ENCODE peak calls at places on chromosomes 13 and 19, in eight cellular contexts. One of them, this sample, is unnamed.

GRCh38 chr13:49063526-49063925 is 87.8 kb downstream of the FNDC3A start:
- DNase-seq in cardiac muscle cell: no peak
- DNase-seq in adrenal gland: no peak
- DNase-seq in endodermal cell: no peak
- DNase-seq in tibial nerve: no peak
- DNase-seq in SJSA1: no peak
- DNase-seq in A549: no peak
- DNase-seq in GM23338: no peak
- DNase-seq in this sample: no peak

GRCh38 chr19:55284405-55285058 is 735 bp downstream of the BRSK1 start:
- DNase-seq in adrenal gland: no peak
- DNase-seq in GM23338: peak; percentile 66
- DNase-seq in SJSA1: no peak
- DNase-seq in tibial nerve: no peak
- DNase-seq in endodermal cell: peak; percentile 82
- DNase-seq in cardiac muscle cell: no peak
- DNase-seq in A549: no peak
- DNase-seq in this sample: no peak

GRCh38 chr19:47865166-47865565 is 6.1 kb downstream of the TPRX2 start:
- DNase-seq in SJSA1: no peak
- DNase-seq in adrenal gland: no peak
- DNase-seq in tibial nerve: no peak
- DNase-seq in A549: no peak
- DNase-seq in cardiac muscle cell: no peak
- DNase-seq in endodermal cell: no peak
- DNase-seq in GM23338: no peak
- DNase-seq in this sample: no peak

GRCh38 chr13:27024781-27025492 is 146.7 kb downstream of the USP12 start:
- DNase-seq in SJSA1: no peak
- DNase-seq in A549: no peak
- DNase-seq in cardiac muscle cell: no peak
- DNase-seq in adrenal gland: no peak
- DNase-seq in GM23338: no peak
- DNase-seq in tibial nerve: no peak
- DNase-seq in endodermal cell: no peak
- DNase-seq in this sample: no peak

GRCh38 chr19:2305424-2305823 is 2.5 kb downstream of the LINGO3 start:
- DNase-seq in A549: no peak
- DNase-seq in SJSA1: no peak
- DNase-seq in adrenal gland: no peak
- DNase-seq in endodermal cell: no peak
- DNase-seq in GM23338: no peak
- DNase-seq in cardiac muscle cell: no peak
- DNase-seq in tibial nerve: no peak
- DNase-seq in this sample: no peak

GRCh38 chr13:79604752-79605151 is 123.8 kb downstream of the NDFIP2 start:
- DNase-seq in SJSA1: no peak
- DNase-seq in cardiac muscle cell: no peak
- DNase-seq in endodermal cell: no peak
- DNase-seq in adrenal gland: no peak
- DNase-seq in GM23338: peak; percentile 6
- DNase-seq in tibial nerve: no peak
- DNase-seq in A549: no peak
- DNase-seq in this sample: no peak

GRCh38 chr19:41554902-41555301 is 21.1 kb upstream of the CEACAM21 start:
- DNase-seq in SJSA1: no peak
- DNase-seq in cardiac muscle cell: no peak
- DNase-seq in adrenal gland: no peak
- DNase-seq in GM23338: no peak
- DNase-seq in A549: no peak
- DNase-seq in endodermal cell: no peak
- DNase-seq in tibial nerve: no peak
- DNase-seq in this sample: no peak

GRCh38 chr13:99614465-99614885 is 113.2 kb downstream of the TM9SF2 start:
- DNase-seq in tibial nerve: no peak
- DNase-seq in cardiac muscle cell: no peak
- DNase-seq in SJSA1: peak; percentile 87
- DNase-seq in GM23338: peak; percentile 66
- DNase-seq in A549: peak; percentile 50
- DNase-seq in endodermal cell: peak; percentile 75
- DNase-seq in adrenal gland: no peak
- DNase-seq in this sample: no peak

GRCh38 chr19:39397360-39398296 is 6.5 kb downstream of the MED29 start:
- DNase-seq in adrenal gland: peak; percentile 88
- DNase-seq in tibial nerve: peak; percentile 88
- DNase-seq in GM23338: peak; percentile 93
- DNase-seq in cardiac muscle cell: peak; percentile 86
- DNase-seq in SJSA1: peak; percentile 87
- DNase-seq in A549: peak; percentile 99
- DNase-seq in endodermal cell: peak; percentile 97
- DNase-seq in this sample: peak; percentile 81

GRCh38 chr19:29587518-29587986 is 18.5 kb upstream of the POP4 start:
- DNase-seq in SJSA1: no peak
- DNase-seq in GM23338: no peak
- DNase-seq in cardiac muscle cell: no peak
- DNase-seq in tibial nerve: no peak
- DNase-seq in adrenal gland: no peak
- DNase-seq in A549: no peak
- DNase-seq in endodermal cell: no peak
- DNase-seq in this sample: no peak

GRCh38 chr13:51330741-51331140 is 8.8 kb upstream of the SERPINE3 start:
- DNase-seq in A549: no peak
- DNase-seq in endodermal cell: no peak
- DNase-seq in adrenal gland: no peak
- DNase-seq in tibial nerve: no peak
- DNase-seq in cardiac muscle cell: no peak
- DNase-seq in GM23338: no peak
- DNase-seq in SJSA1: no peak
- DNase-seq in this sample: peak; percentile 25

GRCh38 chr19:51477343-51477742 is 996 bp upstream of the CEACAM18 start:
- DNase-seq in tibial nerve: no peak
- DNase-seq in endodermal cell: no peak
- DNase-seq in A549: no peak
- DNase-seq in SJSA1: no peak
- DNase-seq in adrenal gland: no peak
- DNase-seq in GM23338: no peak
- DNase-seq in cardiac muscle cell: no peak
- DNase-seq in this sample: no peak

GRCh38 chr19:2577722-2578335 is 101.9 kb downstream of the GADD45B start:
- DNase-seq in tibial nerve: no peak
- DNase-seq in cardiac muscle cell: no peak
- DNase-seq in SJSA1: no peak
- DNase-seq in GM23338: no peak
- DNase-seq in adrenal gland: no peak
- DNase-seq in endodermal cell: no peak
- DNase-seq in A549: no peak
- DNase-seq in this sample: no peak

GRCh38 chr19:45913874-45914830 is at the start of gene NANOS2:
- DNase-seq in SJSA1: peak; percentile 59
- DNase-seq in cardiac muscle cell: peak; percentile 69
- DNase-seq in adrenal gland: no peak
- DNase-seq in tibial nerve: no peak
- DNase-seq in GM23338: peak; percentile 98
- DNase-seq in A549: no peak
- DNase-seq in endodermal cell: peak; percentile 95
- DNase-seq in this sample: no peak

DNA sequence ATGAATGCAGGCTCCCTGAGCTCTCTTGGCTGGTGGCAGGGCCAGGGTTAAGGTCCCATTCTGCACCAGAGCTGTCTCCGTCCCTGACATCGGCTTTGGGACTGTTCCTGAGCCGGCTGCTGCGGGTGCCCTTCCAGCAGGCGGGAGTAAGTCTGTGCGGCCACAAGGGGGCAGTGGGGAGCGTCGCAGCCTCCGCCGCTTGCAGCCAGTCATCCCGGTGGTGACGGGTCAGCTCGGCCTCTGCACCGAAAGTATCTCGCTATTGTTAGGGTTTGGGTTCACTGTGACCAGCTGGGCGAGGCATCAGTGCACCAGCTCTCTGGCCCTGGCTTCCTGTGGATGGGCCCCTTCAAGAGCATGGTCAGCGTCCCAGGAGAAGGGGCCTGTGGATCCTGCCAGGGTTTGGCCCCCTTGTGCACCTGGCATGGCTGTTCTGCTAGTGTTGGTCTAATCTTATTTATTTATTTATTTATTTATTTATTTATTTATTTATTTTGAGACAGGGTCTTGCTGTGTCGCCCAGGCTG is 15.1 kb downstream of the NDUFB7 start:
- DNase-seq in SJSA1: peak; percentile 87
- DNase-seq in cardiac muscle cell: peak; percentile 85
- DNase-seq in endodermal cell: peak; percentile 94
- DNase-seq in tibial nerve: peak; percentile 28
- DNase-seq in A549: peak; percentile 66
- DNase-seq in GM23338: peak; percentile 93
- DNase-seq in adrenal gland: peak; percentile 74
- DNase-seq in this sample: peak; percentile 85
- H3K4me3 ChIP-seq in SJSA1: no peak overlapping the region
- H3K4me3 ChIP-seq in cardiac muscle cell: no peak overlapping the region
- H3K4me3 ChIP-seq in endodermal cell: no peak overlapping the region
- H3K4me3 ChIP-seq in tibial nerve: peak overlapping the region; percentile 30
- H3K4me3 ChIP-seq in A549: no peak overlapping the region
- H3K4me3 ChIP-seq in GM23338: no peak overlapping the region
- H3K4me3 ChIP-seq in adrenal gland: no peak overlapping the region
- H3K4me3 ChIP-seq in this sample: peak overlapping the region; percentile 39

DNA sequence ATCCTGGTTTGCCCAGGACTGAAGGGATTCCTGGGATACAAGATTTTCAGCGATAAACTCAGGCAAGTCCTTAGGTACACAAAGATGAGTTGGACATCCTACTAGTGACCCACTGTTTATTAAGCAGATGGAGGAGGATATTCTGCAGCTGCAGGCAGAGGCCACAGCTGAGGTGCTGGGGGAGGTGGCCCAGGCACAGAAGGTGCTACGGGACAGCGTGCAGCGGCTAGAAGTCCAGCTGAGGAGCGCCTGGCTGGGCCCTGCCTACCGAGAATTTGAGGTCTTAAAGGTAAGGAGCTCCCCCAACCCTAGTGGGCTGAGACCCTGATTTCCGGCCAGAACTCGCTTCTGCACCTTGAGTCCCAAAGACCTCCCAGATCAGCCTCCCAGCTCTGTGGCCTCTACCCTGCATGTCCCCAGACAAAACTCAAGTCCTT is 607 bp downstream of the ANGPTL8 start:
- DNase-seq in cardiac muscle cell: no peak
- DNase-seq in A549: no peak
- DNase-seq in tibial nerve: no peak
- DNase-seq in adrenal gland: no peak
- DNase-seq in SJSA1: no peak
- DNase-seq in endodermal cell: no peak
- DNase-seq in GM23338: no peak
- DNase-seq in this sample: no peak
- H3K4me3 ChIP-seq in cardiac muscle cell: no peak overlapping the region
- H3K4me3 ChIP-seq in A549: no peak overlapping the region
- H3K4me3 ChIP-seq in tibial nerve: no peak overlapping the region
- H3K4me3 ChIP-seq in adrenal gland: no peak overlapping the region
- H3K4me3 ChIP-seq in SJSA1: no peak overlapping the region
- H3K4me3 ChIP-seq in endodermal cell: no peak overlapping the region
- H3K4me3 ChIP-seq in GM23338: no peak overlapping the region
- H3K4me3 ChIP-seq in this sample: no peak overlapping the region

GRCh38 chr19:33622809-33623511 is 1.2 kb downstream of the CHST8 start:
- DNase-seq in adrenal gland: no peak
- DNase-seq in endodermal cell: peak; percentile 65
- DNase-seq in SJSA1: no peak
- DNase-seq in A549: no peak
- DNase-seq in GM23338: peak; percentile 62
- DNase-seq in cardiac muscle cell: peak; percentile 23
- DNase-seq in tibial nerve: no peak
- DNase-seq in this sample: no peak

GRCh38 chr19:33620611-33621010 is 1.1 kb upstream of the CHST8 start:
- DNase-seq in adrenal gland: no peak
- DNase-seq in endodermal cell: no peak
- DNase-seq in A549: no peak
- DNase-seq in tibial nerve: no peak
- DNase-seq in GM23338: no peak
- DNase-seq in SJSA1: no peak
- DNase-seq in cardiac muscle cell: no peak
- DNase-seq in this sample: no peak

GRCh38 chr19:33621811-33622504 is at the start of gene CHST8:
- DNase-seq in SJSA1: no peak
- DNase-seq in endodermal cell: peak; percentile 91
- DNase-seq in tibial nerve: no peak
- DNase-seq in GM23338: peak; percentile 82
- DNase-seq in cardiac muscle cell: peak; percentile 80
- DNase-seq in A549: no peak
- DNase-seq in adrenal gland: no peak
- DNase-seq in this sample: peak; percentile 45

GRCh38 chr19:33621065-33621785 is 528 bp upstream of the CHST8 start:
- DNase-seq in A549: no peak
- DNase-seq in endodermal cell: peak; percentile 79
- DNase-seq in tibial nerve: no peak
- DNase-seq in GM23338: peak; percentile 61
- DNase-seq in adrenal gland: no peak
- DNase-seq in SJSA1: no peak
- DNase-seq in cardiac muscle cell: no peak
- DNase-seq in this sample: no peak

GRCh38 chr19:33622505-33622808 is 704 bp downstream of the CHST8 start:
- DNase-seq in GM23338: peak; percentile 60
- DNase-seq in cardiac muscle cell: peak; percentile 45
- DNase-seq in A549: no peak
- DNase-seq in SJSA1: no peak
- DNase-seq in endodermal cell: peak; percentile 74
- DNase-seq in adrenal gland: no peak
- DNase-seq in tibial nerve: no peak
- DNase-seq in this sample: no peak
- H3K4me3 ChIP-seq in GM23338: peak overlapping the region; percentile 86
- H3K4me3 ChIP-seq in cardiac muscle cell: peak overlapping the region; percentile 64
- H3K4me3 ChIP-seq in A549: peak overlapping the region; percentile 46
- H3K4me3 ChIP-seq in SJSA1: peak overlapping the region; percentile 21
- H3K4me3 ChIP-seq in endodermal cell: peak overlapping the region; percentile 74
- H3K4me3 ChIP-seq in adrenal gland: peak overlapping the region; percentile 17
- H3K4me3 ChIP-seq in tibial nerve: peak overlapping the region; percentile 51
- H3K4me3 ChIP-seq in this sample: peak overlapping the region; percentile 63

GRCh38 chr13:32126298-32126697 is 94.7 kb downstream of the FRY start:
- DNase-seq in SJSA1: no peak
- DNase-seq in A549: no peak
- DNase-seq in cardiac muscle cell: no peak
- DNase-seq in endodermal cell: no peak
- DNase-seq in adrenal gland: no peak
- DNase-seq in tibial nerve: no peak
- DNase-seq in GM23338: no peak
- DNase-seq in this sample: no peak
- H3K4me3 ChIP-seq in SJSA1: no peak overlapping the region
- H3K4me3 ChIP-seq in A549: no peak overlapping the region
- H3K4me3 ChIP-seq in cardiac muscle cell: no peak overlapping the region
- H3K4me3 ChIP-seq in endodermal cell: no peak overlapping the region
- H3K4me3 ChIP-seq in adrenal gland: no peak overlapping the region
- H3K4me3 ChIP-seq in tibial nerve: no peak overlapping the region
- H3K4me3 ChIP-seq in GM23338: no peak overlapping the region
- H3K4me3 ChIP-seq in this sample: no peak overlapping the region

GRCh38 chr19:10289836-10290438 is at the start of gene ICAM5:
- DNase-seq in GM23338: peak; percentile 47
- DNase-seq in A549: no peak
- DNase-seq in SJSA1: no peak
- DNase-seq in adrenal gland: no peak
- DNase-seq in endodermal cell: no peak
- DNase-seq in tibial nerve: no peak
- DNase-seq in cardiac muscle cell: peak; percentile 61
- DNase-seq in this sample: peak; percentile 73
- H3K4me3 ChIP-seq in GM23338: peak within 1 kb of the TSS; percentile 71
- H3K4me3 ChIP-seq in A549: peak within 1 kb of the TSS; percentile 52
- H3K4me3 ChIP-seq in SJSA1: peak within 1 kb of the TSS; percentile 36
- H3K4me3 ChIP-seq in adrenal gland: peak within 1 kb of the TSS; percentile 39
- H3K4me3 ChIP-seq in endodermal cell: peak within 1 kb of the TSS; percentile 56
- H3K4me3 ChIP-seq in tibial nerve: peak within 1 kb of the TSS; percentile 43
- H3K4me3 ChIP-seq in cardiac muscle cell: peak within 1 kb of the TSS; percentile 50
- H3K4me3 ChIP-seq in this sample: peak within 1 kb of the TSS; percentile 62